ENCODE peak calls at places on chromosomes 6 and 20, in seven cellular contexts. N is PC-3; Z is left lung; A is NCI-H460; J is GM20000; M is HT1080; K is activated CD4-positive, CD25-positive, alpha-beta regulatory T cell. S is an unnamed sample.

GRCh38 chr20:24993337-24994185 is 1.0 kb upstream of the APMAP start:
- DNase-seq in N (peak), Z (no peak), A (peak), J (no peak), M (peak), K (no peak), S (peak)

GRCh38 chr6:15441215-15441868 is 195.5 kb downstream of the JARID2 start:
- DNase-seq in N (peak), Z (no peak), A (peak), J (peak), M (peak), K (no peak), S (peak)

GRCh38 chr6:81465859-81466258 is 286.6 kb downstream of the TENT5A start:
- DNase-seq in N (peak), Z (no peak), A (no peak), J (no peak), M (peak), K (no peak), S (peak)

GRCh38 chr20:51553897-51554504 is 11.5 kb upstream of the NFATC2 start:
- DNase-seq in N (no peak), Z (no peak), A (no peak), J (no peak), M (no peak), K (no peak), S (no peak)

GRCh38 chr6:138188278-138188923 is 26.7 kb downstream of the ARFGEF3 start:
- DNase-seq in N (peak), Z (no peak), A (no peak), J (no peak), M (no peak), K (no peak), S (no peak)

GRCh38 chr20:17587831-17588230 is 18.0 kb downstream of the DSTN start:
- DNase-seq in N (no peak), Z (no peak), A (no peak), J (no peak), M (no peak), K (no peak), S (no peak)

GRCh38 chr6:80742481-80742880 is 636.0 kb downstream of the BCKDHB start:
- DNase-seq in N (peak), Z (no peak), A (peak), J (no peak), M (peak), K (no peak), S (no peak)

GRCh38 chr6:26152226-26153101 is 65.2 kb downstream of the HFE start:
- DNase-seq in N (peak), Z (no peak), A (no peak), J (no peak), M (peak), K (no peak), S (no peak)

GRCh38 chr6:81895511-81896185 is 143.2 kb upstream of the TENT5A start:
- DNase-seq in N (peak), Z (no peak), A (no peak), J (no peak), M (no peak), K (no peak), S (no peak)

GRCh38 chr6:119116712-119117281 is 38.3 kb upstream of the FAM184A start:
- DNase-seq in N (no peak), Z (no peak), A (no peak), J (no peak), M (no peak), K (no peak), S (peak)

GRCh38 chr6:106187424-106187982 is 101.4 kb downstream of the PRDM1 start:
- DNase-seq in N (no peak), Z (no peak), A (no peak), J (no peak), M (no peak), K (no peak), S (no peak)

GRCh38 chr20:25407311-25408169 is at the start of gene GINS1:
- DNase-seq in N (peak), Z (peak), A (peak), J (peak), M (peak), K (peak), S (peak)

GRCh38 chr6:106608080-106608668 is 21.1 kb downstream of the RTN4IP1 start:
- DNase-seq in N (peak), Z (no peak), A (peak), J (peak), M (peak), K (no peak), S (peak)

GRCh38 chr20:2596673-2597279 is 55.7 kb upstream of the NOP56 start:
- DNase-seq in N (no peak), Z (no peak), A (no peak), J (no peak), M (peak), K (no peak), S (peak)

GRCh38 chr6:76694779-76695178 is 622.3 kb upstream of the IMPG1 start:
- DNase-seq in N (no peak), Z (no peak), A (no peak), J (no peak), M (no peak), K (no peak), S (peak)

GRCh38 chr6:24255676-24256075 is 102.2 kb downstream of the DCDC2 start:
- DNase-seq in N (no peak), Z (no peak), A (no peak), J (no peak), M (no peak), K (no peak), S (no peak)

GRCh38 chr20:10961651-10962288 is 288.0 kb upstream of the JAG1 start:
- DNase-seq in N (peak), Z (no peak), A (no peak), J (no peak), M (no peak), K (no peak), S (no peak)

GRCh38 chr6:44514576-44515193 is 127.2 kb downstream of the CDC5L start:
- DNase-seq in N (no peak), Z (no peak), A (no peak), J (no peak), M (no peak), K (no peak), S (no peak)

GRCh38 chr20:61737812-61738443 is 327.8 kb downstream of the TAF4 start:
- DNase-seq in N (no peak), Z (no peak), A (no peak), J (no peak), M (no peak), K (no peak), S (no peak)

GRCh38 chr6:125888989-125889656 is 67.4 kb upstream of the HINT3 start:
- DNase-seq in N (peak), Z (no peak), A (peak), J (peak), M (peak), K (no peak), S (peak)

GRCh38 chr20:45061244-45061643 is 39.7 kb downstream of the KCNS1 start:
- DNase-seq in N (peak), Z (no peak), A (peak), J (no peak), M (peak), K (no peak), S (no peak)

GRCh38 chr6:8322659-8323058 is 112.7 kb downstream of the SLC35B3 start:
- DNase-seq in N (no peak), Z (no peak), A (no peak), J (no peak), M (no peak), K (no peak), S (no peak)

GRCh38 chr6:74091133-74091793 is 395.3 kb downstream of the CD109 start:
- DNase-seq in N (peak), Z (no peak), A (peak), J (peak), M (peak), K (no peak), S (no peak)

GRCh38 chr6:141610741-141611140 is 522.0 kb upstream of the GJE1 start:
- DNase-seq in N (peak), Z (no peak), A (no peak), J (no peak), M (peak), K (no peak), S (peak)

GRCh38 chr20:40154514-40154913 is 534.5 kb downstream of the MAFB start:
- DNase-seq in N (no peak), Z (no peak), A (no peak), J (no peak), M (no peak), K (no peak), S (no peak)

GRCh38 chr20:36116813-36117441 is 37.6 kb upstream of the EPB41L1 start:
- DNase-seq in N (peak), Z (no peak), A (no peak), J (no peak), M (peak), K (no peak), S (no peak)

GRCh38 chr6:135193221-135193620 is 12.1 kb downstream of the MYB start:
- DNase-seq in N (no peak), Z (no peak), A (no peak), J (no peak), M (no peak), K (no peak), S (no peak)

GRCh38 chr20:18585134-18585533 is 2.7 kb upstream of the DTD1 start:
- DNase-seq in N (peak), Z (no peak), A (peak), J (no peak), M (peak), K (no peak), S (peak)

GRCh38 chr6:158174514-158174913 is 6.4 kb downstream of the GTF2H5 start:
- DNase-seq in N (peak), Z (no peak), A (no peak), J (no peak), M (peak), K (no peak), S (no peak)

GRCh38 chr20:4809707-4810106 is 88.0 kb downstream of the PRND start:
- DNase-seq in N (no peak), Z (no peak), A (no peak), J (no peak), M (no peak), K (no peak), S (no peak)

GRCh38 chr6:145669627-145670034 is 65.7 kb downstream of the EPM2A start:
- DNase-seq in N (peak), Z (no peak), A (no peak), J (no peak), M (peak), K (no peak), S (no peak)

GRCh38 chr20:63360850-63361497 is at the start of gene CHRNA4:
- DNase-seq in N (no peak), Z (no peak), A (no peak), J (no peak), M (no peak), K (no peak), S (peak)

GRCh38 chr6:3616565-3617176 is 134.8 kb downstream of the PXDC1 start:
- DNase-seq in N (no peak), Z (no peak), A (no peak), J (no peak), M (no peak), K (no peak), S (peak)

GRCh38 chr6:142545147-142545546 is 243.3 kb downstream of the ADGRG6 start:
- DNase-seq in N (no peak), Z (no peak), A (no peak), J (no peak), M (no peak), K (no peak), S (no peak)